ENCODE peak calls at places on chromosomes 12 and 14, in ten cellular contexts. M, H, E, Q, W, B, T, V, L and U are unnamed samples. For H3K27me3, the result is how much of the 10 kb centered on the place peaks cover.

GRCh38 chr12:105334568-105334967 is 4.1 kb downstream of the C12orf75 start:
- DNase-seq in T (no peak), M (no peak), H (no peak), E (no peak), V (no peak), L (no peak), Q (no peak), B (no peak), W (no peak), U (no peak)

GRCh38 chr12:31323466-31324115 is 2.4 kb downstream of the SINHCAF start:
- DNase-seq in H (no peak), L (no peak), T (peak), M (no peak), V (no peak), E (peak), W (no peak), Q (peak), B (peak), U (peak)

GRCh38 chr12:114399664-114400211 is 6.2 kb downstream of the TBX5 start:
- DNase-seq in T (no peak), B (peak), Q (no peak), M (no peak), E (no peak), W (peak), H (no peak), V (no peak), L (peak), U (no peak)

GRCh38 chr14:22614240-22614799 is 16.2 kb downstream of the ABHD4 start:
- DNase-seq in W (peak), M (peak), B (peak), E (peak), L (peak), Q (no peak), H (no peak), T (no peak), V (no peak), U (peak)

GRCh38 chr12:6606331-6607131 is 648 bp downstream of the CHD4 start:
- DNase-seq in H (peak), E (peak), B (peak), V (peak), T (peak), Q (peak), W (no peak), L (peak), M (peak), U (peak)

GRCh38 chr12:49198431-49199155 is 9.7 kb upstream of the TUBA1A start:
- DNase-seq in H (no peak), W (no peak), T (peak), V (peak), E (no peak), B (peak), L (peak), M (peak), Q (no peak), U (peak)

GRCh38 chr14:100296106-100296651 is 10.1 kb downstream of the SLC25A29 start:
- DNase-seq in B (no peak), M (no peak), E (peak), Q (no peak), H (peak), L (no peak), V (no peak), W (no peak), T (peak), U (no peak)

GRCh38 chr12:47944685-47945340 is 18.6 kb upstream of the TMEM106C start:
- DNase-seq in T (no peak), V (no peak), Q (no peak), W (no peak), L (no peak), M (no peak), H (no peak), E (no peak), B (no peak), U (no peak)

GRCh38 chr12:109766251-109766778 is 52.7 kb downstream of the FAM222A start:
- DNase-seq in V (no peak), W (no peak), E (peak), L (no peak), M (no peak), B (no peak), Q (no peak), H (no peak), T (no peak), U (no peak)

GRCh38 chr12:47754881-47755280 is 3.8 kb downstream of the RAPGEF3 start:
- DNase-seq in V (no peak), H (no peak), Q (no peak), L (no peak), E (no peak), B (no peak), M (no peak), W (no peak), T (peak), U (no peak)

GRCh38 chr12:27777141-27777540 is 2.9 kb upstream of the KLHL42 start:
- DNase-seq in W (no peak), V (no peak), B (no peak), M (no peak), T (no peak), Q (no peak), E (no peak), H (no peak), L (no peak), U (no peak)

GRCh38 chr12:11825278-11825677 is 175.8 kb downstream of the ETV6 start:
- DNase-seq in W (no peak), E (no peak), H (no peak), B (no peak), V (no peak), T (no peak), L (no peak), Q (no peak), M (no peak), U (no peak)

GRCh38 chr12:109385339-109386078 is 37.8 kb downstream of the MYO1H start:
- DNase-seq in B (peak), M (peak), Q (no peak), H (peak), W (peak), L (peak), V (no peak), T (no peak), E (peak), U (peak)

GRCh38 chr14:40447032-40447431 is 1014.8 kb upstream of the FBXO33 start:
- DNase-seq in M (no peak), H (no peak), B (no peak), V (no peak), E (no peak), T (no peak), W (no peak), L (peak), Q (no peak), U (no peak)

GRCh38 chr12:26938660-26939185 is 453 bp downstream of the FGFR1OP2 start:
- DNase-seq in W (no peak), T (no peak), E (no peak), B (no peak), M (peak), Q (no peak), L (no peak), V (no peak), H (no peak), U (no peak)

GRCh38 chr12:82608706-82609105 is 78.0 kb upstream of the TMTC2 start:
- DNase-seq in M (no peak), E (no peak), T (no peak), Q (no peak), W (peak), H (no peak), V (no peak), L (no peak), B (peak), U (no peak)

GRCh38 chr14:94571950-94572349 is 9.3 kb upstream of the SERPINA5 start:
- DNase-seq in Q (no peak), T (no peak), L (no peak), E (no peak), W (no peak), V (no peak), B (peak), M (peak), H (no peak), U (no peak)

GRCh38 chr12:132222096-132222807 is 78.0 kb downstream of the NOC4L start:
- DNase-seq in M (no peak), B (peak), W (no peak), V (no peak), Q (peak), L (peak), H (no peak), T (no peak), E (no peak), U (peak)

GRCh38 chr12:34299802-34300193 is 277.5 kb downstream of the ALG10 start:
- DNase-seq in T (no peak), V (no peak), L (no peak), M (no peak), W (no peak), B (no peak), E (no peak), Q (no peak), H (no peak), U (no peak)

GRCh38 chr14:53231166-53231565 is 78.0 kb upstream of the DDHD1 start:
- DNase-seq in B (no peak), H (no peak), L (no peak), T (no peak), Q (no peak), E (no peak), M (no peak), V (no peak), W (no peak), U (no peak)

GRCh38 chr12:117685115-117685926 is 283.5 kb downstream of the KSR2 start:
- DNase-seq in L (peak), W (peak), H (peak), Q (no peak), B (peak), M (peak), T (peak), E (peak), V (no peak), U (no peak)

GRCh38 chr14:95144849-95145248 is 12.5 kb downstream of the DICER1 start:
- DNase-seq in T (no peak), V (no peak), M (no peak), L (no peak), H (no peak), W (no peak), B (no peak), Q (no peak), E (no peak), U (no peak)

GRCh38 chr12:96419576-96420254 is 19.5 kb upstream of the CDK17 start:
- DNase-seq in M (no peak), B (no peak), W (no peak), H (no peak), Q (no peak), T (no peak), E (no peak), V (no peak), L (no peak), U (no peak)

GRCh38 chr12:13367973-13368372 is 171.4 kb downstream of the EMP1 start:
- DNase-seq in E (no peak), L (no peak), W (no peak), T (no peak), Q (no peak), V (no peak), M (no peak), H (no peak), B (no peak), U (no peak)

GRCh38 chr12:56208014-56208413 is 13.7 kb downstream of the RNF41 start:
- DNase-seq in B (no peak), V (no peak), T (no peak), L (no peak), W (no peak), Q (no peak), E (no peak), H (no peak), M (no peak), U (no peak)

GRCh38 chr14:35821546-35822411 is 4.4 kb upstream of the BRMS1L start:
- DNase-seq in T (no peak), M (peak), V (no peak), L (no peak), H (no peak), W (no peak), Q (no peak), E (no peak), B (peak), U (peak)

GRCh38 chr12:32211066-32211768 is 104.6 kb downstream of the BICD1 start:
- DNase-seq in L (no peak), Q (no peak), V (no peak), T (no peak), B (no peak), W (no peak), M (no peak), E (no peak), H (no peak), U (no peak)

GRCh38 chr14:57182760-57183503 is 85.8 kb downstream of the EXOC5 start:
- DNase-seq in T (no peak), B (peak), W (no peak), V (no peak), E (no peak), L (peak), M (peak), Q (no peak), H (no peak), U (peak)
- H3K27me3 ChIP-seq in T (under half), B (under half), W (under half), V (under half), E (under half), L (under half), M (under half), Q (under half), H (under half), U (under half)

GRCh38 chr14:104587641-104588040 is 8.1 kb downstream of the C14orf180 start:
- DNase-seq in L (no peak), W (no peak), H (no peak), E (no peak), V (no peak), Q (no peak), T (no peak), M (no peak), B (no peak), U (no peak)
- H3K27me3 ChIP-seq in L (under half), W (under half), H (under half), E (under half), V (under half), Q (under half), T (under half), M (under half), B (under half), U (under half)

GRCh38 chr12:120390540-120391120 is 21.7 kb upstream of the MSI1 start:
- DNase-seq in V (no peak), W (no peak), H (no peak), L (no peak), E (no peak), T (no peak), Q (no peak), M (no peak), B (no peak), U (no peak)
- H3K27me3 ChIP-seq in V (under half), W (under half), H (under half), L (under half), E (under half), T (under half), Q (under half), M (under half), B (under half), U (under half)

DNA sequence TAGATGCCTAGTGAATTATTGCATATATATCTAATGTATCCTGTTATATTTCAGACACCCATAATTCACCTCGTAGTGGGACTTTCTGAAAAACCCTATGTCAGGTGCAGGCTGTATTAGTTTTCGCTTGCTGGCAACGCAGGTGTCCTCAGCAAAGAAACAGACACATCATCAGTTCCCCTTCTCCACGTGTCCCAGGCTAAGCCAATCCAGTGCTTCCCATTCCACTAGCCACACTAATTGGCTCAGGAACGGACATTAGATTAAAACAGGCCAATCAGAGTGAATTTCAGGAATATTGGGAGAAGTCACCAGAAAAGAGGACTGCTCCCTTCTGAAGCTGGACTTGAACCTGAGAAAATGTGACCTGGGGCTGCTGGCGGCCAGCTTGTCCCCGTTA is 151.3 kb downstream of the PTPN11 start:
- DNase-seq in V (no peak), E (no peak), M (no peak), L (no peak), W (no peak), B (no peak), T (no peak), Q (no peak), H (no peak), U (no peak)
- H3K27me3 ChIP-seq in V (under half), E (under half), M (under half), L (half or more), W (under half), B (under half), T (under half), Q (under half), H (under half), U (under half)

GRCh38 chr14:37597538-37598084 is 2.2 kb downstream of the TTC6 start:
- DNase-seq in V (no peak), Q (no peak), M (no peak), B (peak), E (no peak), T (peak), H (no peak), L (peak), W (no peak), U (no peak)
- H3K27me3 ChIP-seq in V (half or more), Q (under half), M (half or more), B (half or more), E (under half), T (half or more), H (half or more), L (half or more), W (half or more), U (half or more)

GRCh38 chr12:54020587-54020969 is 7.7 kb upstream of the HOXC6 start:
- DNase-seq in W (no peak), B (no peak), T (no peak), H (no peak), M (no peak), E (peak), L (no peak), Q (no peak), V (no peak), U (no peak)
- H3K27me3 ChIP-seq in W (under half), B (half or more), T (half or more), H (under half), M (under half), E (under half), L (half or more), Q (under half), V (under half), U (under half)

GRCh38 chr14:101411151-101411550 is 150.1 kb upstream of the DIO3 start:
- DNase-seq in V (no peak), T (no peak), H (no peak), Q (no peak), E (no peak), M (no peak), W (no peak), B (no peak), L (no peak), U (no peak)
- H3K27me3 ChIP-seq in V (under half), T (under half), H (under half), Q (under half), E (under half), M (under half), W (under half), B (under half), L (under half), U (under half)

GRCh38 chr12:111143216-111143756 is 222.9 kb upstream of the MYL2 start:
- DNase-seq in H (no peak), B (no peak), M (no peak), V (no peak), L (no peak), W (no peak), Q (no peak), E (no peak), T (no peak), U (no peak)
- H3K27me3 ChIP-seq in H (under half), B (under half), M (under half), V (under half), L (under half), W (under half), Q (under half), E (under half), T (under half), U (under half)